ENCODE peak calls at places on chromosomes 7 and 10, in eight cellular contexts. O is gastrocnemius medialis, W is lower lobe of right lung, U is fibroblast of villous mesenchyme, M is retinal pigment epithelial cell, I is AG09309, D is GM10248, E is cardiac fibroblast. H is an unnamed sample.

GRCh38 chr10:36441557-36441956 is 683.8 kb upstream of the ANKRD30A start:
- DNase-seq in O (no peak), W (no peak), U (peak), M (peak), I (no peak), D (no peak), E (peak), H (no peak)

GRCh38 chr10:34710391-34710751 is 104.7 kb downstream of the PARD3 start:
- DNase-seq in O (no peak), W (no peak), U (peak), M (no peak), I (no peak), D (no peak), E (peak), H (no peak)

GRCh38 chr7:66379761-66380160 is 174.6 kb downstream of the TPST1 start:
- DNase-seq in O (no peak), W (no peak), U (peak), M (no peak), I (no peak), D (no peak), E (peak), H (no peak)

GRCh38 chr10:110649652-110650264 is 5.6 kb downstream of the RBM20 start:
- DNase-seq in O (no peak), W (no peak), U (no peak), M (no peak), I (no peak), D (no peak), E (no peak), H (no peak)

GRCh38 chr10:47401874-47402645 is 18.0 kb upstream of the ZNF488 start:
- DNase-seq in O (no peak), W (no peak), U (no peak), M (no peak), I (no peak), D (no peak), E (no peak), H (no peak)

GRCh38 chr10:110919971-110920881 is 822 bp downstream of the SHOC2 start:
- DNase-seq in O (peak), W (peak), U (peak), M (no peak), I (no peak), D (peak), E (peak), H (peak)

GRCh38 chr10:72334196-72334831 is 20.4 kb downstream of the DNAJB12 start:
- DNase-seq in O (no peak), W (peak), U (peak), M (peak), I (no peak), D (no peak), E (peak), H (no peak)

GRCh38 chr10:44186150-44186549 is 198.7 kb downstream of the CXCL12 start:
- DNase-seq in O (no peak), W (no peak), U (peak), M (no peak), I (peak), D (no peak), E (peak), H (no peak)

GRCh38 chr10:125625586-125625985 is 57.4 kb downstream of the TEX36 start:
- DNase-seq in O (no peak), W (no peak), U (no peak), M (no peak), I (no peak), D (no peak), E (no peak), H (no peak)

GRCh38 chr7:149874644-149875028 is 867 bp downstream of the ATP6V0E2 start:
- DNase-seq in O (no peak), W (no peak), U (no peak), M (no peak), I (no peak), D (no peak), E (no peak), H (no peak)

GRCh38 chr7:121081327-121081936 is 92.9 kb downstream of the CPED1 start:
- DNase-seq in O (no peak), W (no peak), U (peak), M (no peak), I (peak), D (peak), E (peak), H (no peak)

GRCh38 chr7:41256186-41256945 is 446.5 kb downstream of the INHBA start:
- DNase-seq in O (no peak), W (no peak), U (peak), M (no peak), I (no peak), D (no peak), E (no peak), H (no peak)

GRCh38 chr7:129501760-129502707 is at the start of gene SMKR1:
- DNase-seq in O (peak), W (peak), U (peak), M (no peak), I (no peak), D (peak), E (peak), H (peak)

GRCh38 chr7:16905300-16906044 is 23.7 kb upstream of the AGR3 start:
- DNase-seq in O (no peak), W (no peak), U (peak), M (no peak), I (no peak), D (no peak), E (peak), H (no peak)

GRCh38 chr10:112767156-112767555 is 182.9 kb upstream of the TCF7L2 start:
- DNase-seq in O (no peak), W (no peak), U (peak), M (no peak), I (no peak), D (no peak), E (no peak), H (no peak)

GRCh38 chr7:39838326-39838725 is 111.7 kb upstream of the CDK13 start:
- DNase-seq in O (no peak), W (no peak), U (peak), M (peak), I (no peak), D (no peak), E (peak), H (no peak)

GRCh38 chr7:12670071-12670729 is 17.2 kb upstream of the ARL4A start:
- DNase-seq in O (no peak), W (no peak), U (peak), M (peak), I (no peak), D (no peak), E (peak), H (no peak)

GRCh38 chr7:36273836-36274235 is 115.8 kb upstream of the ANLN start:
- DNase-seq in O (no peak), W (no peak), U (no peak), M (no peak), I (no peak), D (no peak), E (no peak), H (no peak)

GRCh38 chr7:113270790-113271189 is 152.4 kb upstream of the SMIM30 start:
- DNase-seq in O (no peak), W (no peak), U (no peak), M (no peak), I (no peak), D (no peak), E (no peak), H (no peak)

GRCh38 chr7:84368122-84368521 is 173.5 kb upstream of the SEMA3A start:
- DNase-seq in O (no peak), W (no peak), U (no peak), M (no peak), I (no peak), D (no peak), E (no peak), H (no peak)

GRCh38 chr7:98167653-98168052 is 43.6 kb upstream of the BHLHA15 start:
- DNase-seq in O (no peak), W (no peak), U (no peak), M (no peak), I (no peak), D (no peak), E (no peak), H (no peak)

GRCh38 chr7:98166668-98166970 is 44.6 kb upstream of the BHLHA15 start:
- DNase-seq in O (no peak), W (no peak), U (no peak), M (no peak), I (no peak), D (no peak), E (no peak), H (no peak)

GRCh38 chr7:98168904-98169621 is 42.2 kb upstream of the BHLHA15 start:
- DNase-seq in O (no peak), W (no peak), U (no peak), M (no peak), I (no peak), D (no peak), E (no peak), H (no peak)

GRCh38 chr7:98165827-98166667 is 45.2 kb upstream of the BHLHA15 start:
- DNase-seq in O (no peak), W (peak), U (peak), M (no peak), I (no peak), D (peak), E (peak), H (peak)

DNA sequence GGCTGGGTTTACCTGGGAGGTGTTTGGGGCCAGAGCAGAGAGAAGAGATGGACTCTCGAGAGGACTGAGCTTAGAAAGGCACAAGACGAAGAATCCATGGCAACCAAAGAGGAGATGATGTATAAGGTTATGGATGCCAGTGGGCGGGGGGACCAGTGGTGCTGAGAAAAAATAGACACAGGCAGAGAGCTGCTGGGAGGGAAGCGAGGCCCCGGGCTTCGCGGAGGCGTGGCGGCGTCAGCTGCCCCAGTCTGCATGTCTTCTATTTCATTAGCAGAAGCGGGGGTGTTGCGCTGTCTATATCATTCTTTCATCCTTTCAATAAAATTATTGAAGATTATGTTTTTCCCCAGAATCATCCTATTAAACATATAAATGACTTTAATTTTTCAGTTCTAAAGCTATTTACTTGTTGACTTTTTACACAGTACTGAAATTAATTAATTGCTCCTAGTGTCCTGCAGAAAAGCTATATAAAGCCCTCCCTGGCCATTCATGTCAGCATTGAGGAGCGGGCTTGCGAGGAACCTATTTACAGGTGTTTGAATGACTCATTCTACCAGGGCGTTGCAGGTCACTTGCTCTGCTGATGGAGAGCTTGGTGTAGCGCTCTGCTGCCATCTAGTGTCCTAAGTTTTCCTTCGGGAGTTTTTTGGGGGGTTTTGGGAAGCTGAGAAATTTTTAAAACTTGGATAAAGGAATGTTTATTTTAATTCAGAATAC is 42.9 kb upstream of the BHLHA15 start:
- DNase-seq in O (peak), W (no peak), U (peak), M (peak), I (no peak), D (peak), E (peak), H (peak)
- TF ChIP-seq CTCF in O (peak), W (peak), U (peak), M (peak), I (peak), D (peak), E (peak), H (no peak)

GRCh38 chr10:59073456-59074053 is 102.9 kb upstream of the PHYHIPL start:
- DNase-seq in O (no peak), W (no peak), U (no peak), M (no peak), I (no peak), D (no peak), E (no peak), H (no peak)

GRCh38 chr10:59072038-59072437 is 104.4 kb upstream of the PHYHIPL start:
- DNase-seq in O (no peak), W (no peak), U (no peak), M (no peak), I (no peak), D (no peak), E (no peak), H (no peak)

GRCh38 chr10:59082249-59082648 is 94.2 kb upstream of the PHYHIPL start:
- DNase-seq in O (no peak), W (no peak), U (no peak), M (no peak), I (no peak), D (no peak), E (no peak), H (no peak)

GRCh38 chr10:59079386-59080226 is 96.8 kb upstream of the PHYHIPL start:
- DNase-seq in O (no peak), W (no peak), U (peak), M (peak), I (peak), D (no peak), E (peak), H (no peak)

DNA sequence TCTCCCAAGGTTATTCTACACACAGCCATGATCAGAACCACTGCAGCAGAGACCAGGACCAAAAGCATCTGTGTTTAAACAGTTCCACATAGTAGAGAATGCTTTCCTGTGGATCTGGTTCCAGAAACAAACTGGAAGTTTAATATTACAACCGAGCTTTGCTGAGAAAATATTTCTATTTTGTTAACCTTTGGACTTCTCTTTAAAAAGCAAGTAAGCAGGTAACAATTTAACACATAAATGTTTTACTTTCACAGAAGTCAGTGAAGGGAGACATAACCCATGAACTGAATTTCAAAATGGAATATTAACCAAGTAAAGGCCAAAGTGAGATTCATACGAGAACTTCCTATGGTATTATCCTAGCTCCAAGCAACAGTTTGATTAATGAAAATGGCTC is 98.6 kb upstream of the PHYHIPL start:
- DNase-seq in O (no peak), W (no peak), U (no peak), M (no peak), I (no peak), D (no peak), E (no peak), H (no peak)
- TF ChIP-seq CTCF in O (no peak), W (no peak), U (no peak), M (no peak), I (no peak), D (no peak), E (no peak), H (no peak)

DNA sequence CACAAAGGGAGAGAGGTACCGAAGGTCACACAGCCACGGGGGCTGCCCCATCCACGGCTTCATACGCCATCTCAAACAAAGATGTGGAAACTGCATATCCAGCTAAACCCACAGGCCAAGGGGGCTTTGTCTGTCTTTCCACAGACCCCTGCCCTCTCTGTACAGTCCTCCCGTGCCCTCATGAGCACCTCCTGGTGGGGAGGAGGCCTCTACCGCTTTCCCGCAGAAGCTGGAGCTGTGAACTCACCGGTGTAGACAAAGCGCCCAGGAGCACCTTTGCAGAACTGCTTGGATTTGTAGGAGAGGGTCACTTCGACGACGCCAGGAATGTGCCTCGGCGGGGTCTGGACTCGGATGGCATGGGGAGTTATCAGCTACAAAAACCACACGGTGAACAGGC is 97.2 kb downstream of the EBF3 start:
- DNase-seq in O (no peak), W (no peak), U (no peak), M (no peak), I (no peak), D (no peak), E (no peak), H (no peak)
- TF ChIP-seq CTCF in O (no peak), W (no peak), U (no peak), M (no peak), I (no peak), D (no peak), E (no peak), H (no peak)

GRCh38 chr7:73891178-73891885 is 30.4 kb downstream of the TMEM270 start:
- DNase-seq in O (no peak), W (no peak), U (peak), M (no peak), I (no peak), D (no peak), E (no peak), H (no peak)
- TF ChIP-seq CTCF in O (no peak), W (no peak), U (peak), M (peak), I (peak), D (no peak), E (no peak), H (no peak)

DNA sequence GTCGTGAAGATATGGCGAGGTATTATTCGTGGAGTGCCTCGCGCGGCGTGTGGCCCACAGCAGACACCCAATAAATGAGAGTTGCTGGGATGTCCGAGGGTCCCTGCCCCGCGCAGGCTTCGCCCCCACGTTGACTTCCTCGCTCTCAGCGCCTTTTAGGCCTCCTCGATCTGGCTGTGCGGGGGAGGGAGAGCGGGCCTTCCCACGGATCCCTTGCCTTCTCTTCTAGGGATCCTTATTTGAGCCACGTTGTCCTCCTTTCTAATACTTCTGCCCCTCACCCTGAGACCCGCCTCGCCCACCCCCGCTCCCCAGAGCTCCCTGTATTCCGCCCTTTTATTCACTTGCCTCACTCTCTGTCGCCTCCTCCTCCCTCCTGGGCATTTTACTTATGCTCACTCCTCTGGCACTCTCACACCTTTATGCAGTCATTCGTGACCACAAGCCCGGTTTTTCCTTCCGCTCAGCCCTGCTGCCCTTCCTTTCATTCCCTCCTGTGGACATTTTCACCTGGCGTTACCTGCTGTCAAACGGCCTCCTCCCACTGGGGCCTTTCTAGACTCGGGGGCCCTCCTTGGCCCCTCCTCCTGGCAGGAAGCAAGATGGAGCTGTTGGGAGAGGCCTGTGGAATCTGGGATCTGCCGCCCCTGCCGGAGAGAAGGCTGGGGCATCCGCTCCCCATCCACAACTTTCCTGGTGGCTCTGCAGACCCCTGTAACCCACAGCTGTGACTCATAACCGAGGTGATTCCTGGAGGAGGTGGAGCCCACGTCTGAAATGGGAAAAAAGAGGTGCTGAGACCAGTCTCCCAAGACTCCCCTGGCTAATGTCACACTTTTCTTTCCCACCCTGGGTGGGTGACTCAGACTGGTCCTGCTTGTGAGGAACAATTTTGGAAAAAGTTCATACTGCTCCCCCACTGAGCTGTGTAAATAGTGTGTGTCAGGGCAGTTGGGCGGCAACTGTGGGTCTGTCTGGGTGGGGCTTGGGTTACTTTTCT is 1.0 kb downstream of the VCL start:
- DNase-seq in O (peak), W (peak), U (peak), M (no peak), I (no peak), D (no peak), E (peak), H (peak)
- TF ChIP-seq CTCF in O (peak), W (peak), U (peak), M (peak), I (peak), D (no peak), E (peak), H (no peak)

GRCh38 chr10:62819521-62819920 is 3.4 kb upstream of the EGR2 start:
- DNase-seq in O (no peak), W (no peak), U (no peak), M (no peak), I (no peak), D (no peak), E (peak), H (no peak)

GRCh38 chr10:62817763-62818425 is 1.7 kb upstream of the EGR2 start:
- DNase-seq in O (peak), W (peak), U (peak), M (peak), I (no peak), D (peak), E (peak), H (peak)

GRCh38 chr10:62816179-62817119 is at the start of gene EGR2:
- DNase-seq in O (peak), W (peak), U (peak), M (peak), I (peak), D (peak), E (peak), H (peak)

GRCh38 chr10:62817120-62817762 is 1.1 kb upstream of the EGR2 start:
- DNase-seq in O (peak), W (peak), U (no peak), M (no peak), I (no peak), D (peak), E (peak), H (peak)

DNA sequence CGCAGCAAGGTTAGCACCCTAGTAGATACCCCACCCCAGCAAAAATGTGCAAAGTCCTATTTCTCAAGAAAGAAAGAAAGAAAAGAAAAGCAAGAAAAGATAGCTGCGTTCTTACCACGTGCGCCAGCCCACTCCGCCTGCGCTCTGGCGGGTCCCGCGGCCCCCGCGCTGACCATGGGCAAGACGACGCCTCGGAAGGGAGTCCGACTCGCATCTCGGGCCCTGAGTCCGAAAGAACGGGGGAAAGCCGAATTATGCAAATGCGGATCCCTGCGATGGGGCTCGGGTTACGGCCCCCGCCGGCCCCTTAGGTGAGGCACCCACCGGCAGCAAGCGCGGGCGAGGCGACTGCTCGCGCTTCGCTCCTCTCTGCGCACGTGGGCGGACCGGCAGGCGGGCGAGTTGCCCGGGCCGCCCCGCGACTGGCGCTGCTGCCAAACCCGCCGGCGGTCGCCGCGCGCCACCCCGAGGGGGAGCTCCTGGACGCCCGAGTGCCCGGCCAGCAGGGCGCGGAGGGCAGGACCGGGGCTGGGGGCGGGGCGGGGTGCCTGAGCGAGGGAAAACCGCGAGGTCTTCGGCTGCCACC is 2.4 kb upstream of the EGR2 start:
- DNase-seq in O (no peak), W (peak), U (peak), M (no peak), I (no peak), D (peak), E (peak), H (peak)
- TF ChIP-seq CTCF in O (no peak), W (no peak), U (no peak), M (no peak), I (no peak), D (peak), E (no peak), H (no peak)

H was measured in endothelial cell.